ENCODE peak calls at places on chromosomes 5 and 9, in nine cellular contexts. M, J, F, O, Q, K, R, A and E are unnamed samples.

GRCh38 chr5:54090495-54091084 is 219.8 kb downstream of the ARL15 start:
- DNase-seq in A (no peak), O (peak; percentile 72), M (no peak), R (no peak), K (peak; percentile 85), Q (no peak), F (no peak), J (peak; percentile 27), E (no peak)

GRCh38 chr5:142863856-142864255 is 93.7 kb downstream of the ARHGAP26 start:
- DNase-seq in A (no peak), F (no peak), Q (no peak), J (peak; percentile 70), K (no peak), R (no peak), M (peak; percentile 41), O (no peak), E (no peak)

GRCh38 chr5:113447651-113448050 is 12.9 kb upstream of the TSSK1B start:
- DNase-seq in M (no peak), O (peak; percentile 14), Q (no peak), K (no peak), R (peak; percentile 47), A (no peak), J (peak; percentile 23), F (no peak), E (no peak)

GRCh38 chr9:36987891-36988290 is 46.2 kb downstream of the PAX5 start:
- DNase-seq in K (peak; percentile 21), O (peak; percentile 2), A (no peak), J (peak; percentile 33), R (peak; percentile 17), F (no peak), M (peak; percentile 22), Q (peak; percentile 11), E (no peak)

GRCh38 chr9:19967567-19968459 is 179.0 kb upstream of the SLC24A2 start:
- DNase-seq in K (no peak), M (no peak), F (no peak), A (no peak), O (no peak), J (peak; percentile 80), R (peak; percentile 51), Q (no peak), E (no peak)

GRCh38 chr9:95433096-95433852 is 83.5 kb downstream of the PTCH1 start:
- DNase-seq in K (no peak), Q (no peak), M (no peak), A (no peak), F (no peak), J (no peak), O (no peak), R (no peak), E (no peak)

GRCh38 chr5:136114406-136115132 is 18.1 kb upstream of the SMAD5 start:
- DNase-seq in A (peak; percentile 81), K (no peak), O (no peak), Q (no peak), J (no peak), F (no peak), M (no peak), R (no peak), E (no peak)

GRCh38 chr5:14685757-14686156 is 21.2 kb downstream of the OTULIN start:
- DNase-seq in M (peak; percentile 54), J (peak; percentile 72), K (peak; percentile 69), R (peak; percentile 63), O (peak; percentile 75), Q (no peak), A (no peak), F (no peak), E (no peak)

GRCh38 chr5:101036778-101037177 is 133.7 kb upstream of the ST8SIA4 start:
- DNase-seq in R (no peak), M (no peak), J (no peak), Q (no peak), A (no peak), O (no peak), K (no peak), F (no peak), E (no peak)

GRCh38 chr5:11524188-11524587 is 380.1 kb downstream of the CTNND2 start:
- DNase-seq in K (no peak), F (no peak), J (peak; percentile 24), M (no peak), O (no peak), R (peak; percentile 68), Q (no peak), A (no peak), E (no peak)

GRCh38 chr5:113345261-113345940 is 89.4 kb downstream of the TSSK1B start:
- DNase-seq in K (peak; percentile 83), J (no peak), Q (no peak), A (peak; percentile 94), O (peak; percentile 58), F (no peak), R (no peak), M (peak; percentile 13), E (no peak)

GRCh38 chr5:150410524-150411244 is 2.0 kb downstream of the CD74 start:
- DNase-seq in M (peak; percentile 58), O (peak; percentile 76), F (no peak), J (peak; percentile 86), Q (peak; percentile 80), K (peak; percentile 74), R (peak; percentile 87), A (peak; percentile 23), E (peak; percentile 91)

GRCh38 chr9:2053883-2054845 is 39.0 kb downstream of the SMARCA2 start:
- DNase-seq in K (peak; percentile 47), O (peak; percentile 70), M (no peak), A (no peak), Q (peak; percentile 71), R (no peak), J (no peak), F (no peak), E (peak; percentile 87)

GRCh38 chr5:74173260-74173659 is 467.3 kb downstream of the ENC1 start:
- DNase-seq in R (peak; percentile 46), F (no peak), K (no peak), Q (no peak), J (peak; percentile 21), M (no peak), O (no peak), A (no peak), E (no peak)

GRCh38 chr5:178234753-178235599 is 2.4 kb upstream of the PHYKPL start:
- DNase-seq in F (peak; percentile 86), A (no peak), O (peak; percentile 54), R (peak; percentile 89), M (peak; percentile 61), J (peak; percentile 91), Q (no peak), K (peak; percentile 41), E (peak; percentile 81)

GRCh38 chr9:134678206-134678605 is 36.6 kb downstream of the COL5A1 start:
- DNase-seq in M (no peak), Q (peak; percentile 49), J (no peak), O (no peak), R (no peak), K (no peak), A (no peak), F (peak; percentile 16), E (peak; percentile 35)

GRCh38 chr5:178116406-178116885 is 3.1 kb downstream of the N4BP3 start:
- DNase-seq in J (no peak), K (no peak), O (no peak), A (no peak), Q (no peak), M (no peak), F (no peak), R (no peak), E (peak; percentile 89)

GRCh38 chr9:13728121-13728520 is 448.6 kb upstream of the MPDZ start:
- DNase-seq in M (no peak), J (no peak), O (no peak), Q (no peak), R (no peak), F (no peak), A (no peak), K (no peak), E (no peak)

GRCh38 chr5:76290321-76290757 is 112.7 kb upstream of the IQGAP2 start:
- DNase-seq in A (peak; percentile 93), M (no peak), R (no peak), F (no peak), K (no peak), Q (no peak), J (no peak), O (no peak), E (no peak)

GRCh38 chr9:137711678-137712105 is 92.9 kb downstream of the EHMT1 start:
- DNase-seq in F (no peak), J (peak; percentile 45), K (no peak), A (no peak), O (no peak), M (no peak), Q (no peak), R (no peak), E (no peak)
- TF ChIP-seq CTCF in F (no peak), J (peak; percentile 52), K (no peak), A (no peak), O (no peak), M (no peak), Q (no peak), R (no peak), E (no peak)

GRCh38 chr9:124266139-124266825 is 8.5 kb downstream of the NEK6 start:
- DNase-seq in A (no peak), K (peak; percentile 67), M (no peak), O (no peak), R (no peak), F (no peak), Q (no peak), J (no peak), E (no peak)
- H3K4me1 ChIP-seq in A (peaks cover 23% of the 10 kb centered on the region), K (peaks cover 74% of the 10 kb centered on the region), M (peaks cover 9% of the 10 kb centered on the region), O (peaks cover 21% of the 10 kb centered on the region), R (peaks cover 25% of the 10 kb centered on the region), F (peaks cover 75% of the 10 kb centered on the region), Q (peaks cover 87% of the 10 kb centered on the region), J (peaks cover 22% of the 10 kb centered on the region), E (peaks cover 9% of the 10 kb centered on the region)

DNA sequence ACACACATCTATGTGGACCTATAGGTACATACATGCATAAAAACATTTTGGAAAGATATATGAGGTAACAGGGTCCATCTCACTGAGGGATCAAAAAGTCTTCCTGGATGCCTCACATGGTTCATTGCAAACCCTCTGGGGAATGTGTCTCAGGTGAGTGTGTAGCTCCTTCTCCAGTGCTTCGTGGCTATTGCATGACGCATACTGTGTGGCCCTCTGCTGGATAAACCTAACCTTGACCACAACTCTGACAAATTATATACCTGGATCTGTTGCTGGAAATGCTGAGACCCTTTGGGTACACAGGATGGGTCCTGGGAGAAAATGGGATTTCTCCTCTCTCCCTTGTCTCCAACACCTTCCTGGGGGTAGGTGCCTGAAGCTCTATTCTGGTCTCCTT is 91.9 kb downstream of the JAKMIP2 start:
- DNase-seq in O (no peak), K (peak; percentile 1), F (no peak), Q (no peak), J (peak; percentile 78), R (no peak), A (peak; percentile 26), M (no peak), E (no peak)
- TF ChIP-seq CTCF in O (no peak), K (no peak), F (no peak), Q (no peak), J (peak; percentile 70), R (no peak), A (peak; percentile 43), M (peak; percentile 20), E (no peak)

DNA sequence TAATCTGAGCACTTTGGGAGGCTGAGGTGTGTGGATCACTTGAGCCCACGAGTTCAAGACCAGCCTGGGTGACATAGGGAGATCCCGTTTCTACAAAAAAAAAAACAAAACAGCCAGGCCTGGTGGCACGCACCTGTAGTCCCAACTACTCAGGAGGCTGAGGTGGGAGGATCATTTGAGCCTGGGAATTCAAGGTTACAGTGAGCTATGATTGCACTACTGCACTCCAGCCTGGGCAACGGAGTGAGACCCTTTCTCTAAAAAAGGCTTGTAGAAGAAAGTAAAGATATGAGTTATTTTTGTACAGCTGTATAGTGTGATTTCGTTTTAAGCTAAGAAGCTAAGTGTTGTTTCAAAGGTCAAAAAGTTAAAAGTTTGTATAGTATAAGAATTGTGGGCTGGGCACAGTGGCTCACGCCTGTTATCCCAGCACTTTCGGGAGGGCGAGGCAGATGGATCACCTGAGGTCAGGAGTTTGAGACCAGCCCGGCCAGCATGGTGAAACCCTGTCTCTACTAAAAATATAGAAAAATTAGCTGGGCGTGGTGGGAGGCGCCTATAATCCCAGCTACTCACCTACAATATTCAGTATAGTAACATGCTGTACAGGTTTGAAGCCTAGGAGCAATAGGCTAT is 18.8 kb downstream of the UBE2R2 start:
- DNase-seq in J (no peak), R (no peak), M (no peak), Q (no peak), F (no peak), O (no peak), A (no peak), K (no peak), E (no peak)
- H3K4me1 ChIP-seq in J (no peaks in the 10 kb centered on the region), R (no peaks in the 10 kb centered on the region), M (no peaks in the 10 kb centered on the region), Q (peaks cover 21% of the 10 kb centered on the region), F (peaks cover 22% of the 10 kb centered on the region), O (peaks cover 14% of the 10 kb centered on the region), A (peaks cover 4% of the 10 kb centered on the region), K (peaks cover 13% of the 10 kb centered on the region), E (no peaks in the 10 kb centered on the region)